ENCODE peak calls at places on chromosome 4, in eight cellular contexts. One of them, this sample, is unnamed.

GRCh38 chr4:113339430-113339813 is 290.0 kb downstream of the ANK2 start:
- DNase-seq in fibroblast of pulmonary artery: peak
- DNase-seq in OCI-LY7: no peak
- DNase-seq in breast epithelium: no peak
- DNase-seq in right atrium auricular region: no peak
- DNase-seq in upper lobe of left lung: no peak
- DNase-seq in H7: no peak
- DNase-seq in stomach: no peak
- DNase-seq in this sample: no peak

GRCh38 chr4:143768007-143768591 is 67.6 kb upstream of the FREM3 start:
- DNase-seq in fibroblast of pulmonary artery: peak
- DNase-seq in OCI-LY7: no peak
- DNase-seq in breast epithelium: peak
- DNase-seq in right atrium auricular region: no peak
- DNase-seq in upper lobe of left lung: no peak
- DNase-seq in H7: no peak
- DNase-seq in stomach: no peak
- DNase-seq in this sample: peak

GRCh38 chr4:184347251-184348239 is 126.8 kb downstream of the IRF2 start:
- DNase-seq in fibroblast of pulmonary artery: peak
- DNase-seq in OCI-LY7: peak
- DNase-seq in breast epithelium: peak
- DNase-seq in right atrium auricular region: peak
- DNase-seq in upper lobe of left lung: no peak
- DNase-seq in H7: peak
- DNase-seq in stomach: peak
- DNase-seq in this sample: no peak

GRCh38 chr4:151933122-151933827 is 172.5 kb upstream of the GATB start:
- DNase-seq in fibroblast of pulmonary artery: no peak
- DNase-seq in OCI-LY7: no peak
- DNase-seq in breast epithelium: no peak
- DNase-seq in right atrium auricular region: no peak
- DNase-seq in upper lobe of left lung: no peak
- DNase-seq in H7: no peak
- DNase-seq in stomach: no peak
- DNase-seq in this sample: no peak

GRCh38 chr4:77120888-77121508 is 36.0 kb upstream of the CCNG2 start:
- DNase-seq in fibroblast of pulmonary artery: no peak
- DNase-seq in OCI-LY7: no peak
- DNase-seq in breast epithelium: no peak
- DNase-seq in right atrium auricular region: no peak
- DNase-seq in upper lobe of left lung: no peak
- DNase-seq in H7: peak
- DNase-seq in stomach: no peak
- DNase-seq in this sample: no peak

GRCh38 chr4:150078041-150078995 is at the start of gene DCLK2:
- DNase-seq in fibroblast of pulmonary artery: peak
- DNase-seq in OCI-LY7: no peak
- DNase-seq in breast epithelium: peak
- DNase-seq in right atrium auricular region: peak
- DNase-seq in upper lobe of left lung: peak
- DNase-seq in H7: peak
- DNase-seq in stomach: peak
- DNase-seq in this sample: peak

GRCh38 chr4:108166441-108167315 is 2.1 kb downstream of the LEF1 start:
- DNase-seq in fibroblast of pulmonary artery: no peak
- DNase-seq in OCI-LY7: peak
- DNase-seq in breast epithelium: no peak
- DNase-seq in right atrium auricular region: no peak
- DNase-seq in upper lobe of left lung: peak
- DNase-seq in H7: peak
- DNase-seq in stomach: peak
- DNase-seq in this sample: peak

GRCh38 chr4:105060628-105061027 is 86.0 kb upstream of the TET2 start:
- DNase-seq in fibroblast of pulmonary artery: peak
- DNase-seq in OCI-LY7: no peak
- DNase-seq in breast epithelium: no peak
- DNase-seq in right atrium auricular region: no peak
- DNase-seq in upper lobe of left lung: no peak
- DNase-seq in H7: no peak
- DNase-seq in stomach: no peak
- DNase-seq in this sample: no peak

GRCh38 chr4:77959566-77960338 is 97.1 kb downstream of the MRPL1 start:
- DNase-seq in fibroblast of pulmonary artery: peak
- DNase-seq in OCI-LY7: peak
- DNase-seq in breast epithelium: no peak
- DNase-seq in right atrium auricular region: no peak
- DNase-seq in upper lobe of left lung: no peak
- DNase-seq in H7: peak
- DNase-seq in stomach: no peak
- DNase-seq in this sample: peak

GRCh38 chr4:2733001-2733843 is 22.9 kb downstream of the TNIP2 start:
- DNase-seq in fibroblast of pulmonary artery: no peak
- DNase-seq in OCI-LY7: no peak
- DNase-seq in breast epithelium: no peak
- DNase-seq in right atrium auricular region: no peak
- DNase-seq in upper lobe of left lung: peak
- DNase-seq in H7: peak
- DNase-seq in stomach: no peak
- DNase-seq in this sample: no peak

GRCh38 chr4:80202190-80202711 is 4.9 kb downstream of the PRDM8 start:
- DNase-seq in fibroblast of pulmonary artery: peak
- DNase-seq in OCI-LY7: peak
- DNase-seq in breast epithelium: peak
- DNase-seq in right atrium auricular region: peak
- DNase-seq in upper lobe of left lung: peak
- DNase-seq in H7: peak
- DNase-seq in stomach: peak
- DNase-seq in this sample: peak

GRCh38 chr4:70437212-70437611 is 34.8 kb upstream of the MUC7 start:
- DNase-seq in fibroblast of pulmonary artery: no peak
- DNase-seq in OCI-LY7: no peak
- DNase-seq in breast epithelium: no peak
- DNase-seq in right atrium auricular region: no peak
- DNase-seq in upper lobe of left lung: peak
- DNase-seq in H7: peak
- DNase-seq in stomach: no peak
- DNase-seq in this sample: no peak

GRCh38 chr4:74387790-74388189 is 22.8 kb downstream of the EREG start:
- DNase-seq in fibroblast of pulmonary artery: no peak
- DNase-seq in OCI-LY7: no peak
- DNase-seq in breast epithelium: no peak
- DNase-seq in right atrium auricular region: no peak
- DNase-seq in upper lobe of left lung: no peak
- DNase-seq in H7: no peak
- DNase-seq in stomach: no peak
- DNase-seq in this sample: no peak

GRCh38 chr4:114005569-114006442 is 26.4 kb upstream of the ARSJ start:
- DNase-seq in fibroblast of pulmonary artery: peak
- DNase-seq in OCI-LY7: no peak
- DNase-seq in breast epithelium: no peak
- DNase-seq in right atrium auricular region: no peak
- DNase-seq in upper lobe of left lung: no peak
- DNase-seq in H7: no peak
- DNase-seq in stomach: no peak
- DNase-seq in this sample: peak

GRCh38 chr4:98802673-98803286 is 126.2 kb downstream of the EIF4E start:
- DNase-seq in fibroblast of pulmonary artery: peak
- DNase-seq in OCI-LY7: no peak
- DNase-seq in breast epithelium: no peak
- DNase-seq in right atrium auricular region: no peak
- DNase-seq in upper lobe of left lung: no peak
- DNase-seq in H7: no peak
- DNase-seq in stomach: no peak
- DNase-seq in this sample: no peak

GRCh38 chr4:87010192-87010591 is 75.4 kb downstream of the AFF1 start:
- DNase-seq in fibroblast of pulmonary artery: no peak
- DNase-seq in OCI-LY7: no peak
- DNase-seq in breast epithelium: no peak
- DNase-seq in right atrium auricular region: no peak
- DNase-seq in upper lobe of left lung: no peak
- DNase-seq in H7: no peak
- DNase-seq in stomach: no peak
- DNase-seq in this sample: no peak

GRCh38 chr4:87011340-87012034 is 76.7 kb downstream of the AFF1 start:
- DNase-seq in fibroblast of pulmonary artery: peak
- DNase-seq in OCI-LY7: no peak
- DNase-seq in breast epithelium: no peak
- DNase-seq in right atrium auricular region: no peak
- DNase-seq in upper lobe of left lung: no peak
- DNase-seq in H7: no peak
- DNase-seq in stomach: no peak
- DNase-seq in this sample: peak

GRCh38 chr4:87007345-87008181 is 72.8 kb downstream of the AFF1 start:
- DNase-seq in fibroblast of pulmonary artery: peak
- DNase-seq in OCI-LY7: peak
- DNase-seq in breast epithelium: peak
- DNase-seq in right atrium auricular region: peak
- DNase-seq in upper lobe of left lung: no peak
- DNase-seq in H7: peak
- DNase-seq in stomach: peak
- DNase-seq in this sample: peak

GRCh38 chr4:87006531-87007344 is 71.9 kb downstream of the AFF1 start:
- DNase-seq in fibroblast of pulmonary artery: peak
- DNase-seq in OCI-LY7: peak
- DNase-seq in breast epithelium: peak
- DNase-seq in right atrium auricular region: peak
- DNase-seq in upper lobe of left lung: peak
- DNase-seq in H7: peak
- DNase-seq in stomach: peak
- DNase-seq in this sample: peak

DNA sequence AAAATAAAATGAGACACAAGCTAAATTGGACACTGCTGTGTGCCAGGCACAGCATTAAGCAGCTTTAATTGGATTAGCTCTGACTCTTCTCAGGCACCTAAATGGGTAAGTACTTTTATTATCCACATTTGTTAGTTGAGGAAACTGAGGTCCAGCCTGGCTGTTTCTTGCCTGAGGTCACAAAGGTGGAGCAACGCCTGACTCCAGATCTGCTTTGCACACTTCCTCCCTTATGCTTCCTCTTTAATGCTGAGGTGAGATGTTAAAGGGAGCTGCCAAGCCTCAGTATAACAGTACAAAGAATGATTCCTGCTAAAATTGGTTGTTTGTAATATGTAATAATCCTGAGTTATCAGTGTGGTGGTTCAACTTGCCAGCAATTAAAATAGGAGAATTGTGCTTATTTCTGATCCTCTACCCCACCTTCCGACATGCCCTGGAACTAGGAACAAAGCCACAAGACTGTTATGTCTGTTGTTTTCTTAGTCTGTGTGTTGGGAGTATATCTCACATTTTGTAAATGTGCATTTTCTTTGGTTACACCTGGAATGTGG is 74.4 kb downstream of the AFF1 start:
- DNase-seq in fibroblast of pulmonary artery: no peak
- DNase-seq in OCI-LY7: peak
- DNase-seq in breast epithelium: no peak
- DNase-seq in right atrium auricular region: no peak
- DNase-seq in upper lobe of left lung: no peak
- DNase-seq in H7: no peak
- DNase-seq in stomach: no peak
- DNase-seq in this sample: no peak
- H3K4me3 ChIP-seq in fibroblast of pulmonary artery: peak
- H3K4me3 ChIP-seq in OCI-LY7: peak
- H3K4me3 ChIP-seq in breast epithelium: peak
- H3K4me3 ChIP-seq in right atrium auricular region: peak
- H3K4me3 ChIP-seq in upper lobe of left lung: peak
- H3K4me3 ChIP-seq in H7: no peak
- H3K4me3 ChIP-seq in stomach: peak
- H3K4me3 ChIP-seq in this sample: peak

DNA sequence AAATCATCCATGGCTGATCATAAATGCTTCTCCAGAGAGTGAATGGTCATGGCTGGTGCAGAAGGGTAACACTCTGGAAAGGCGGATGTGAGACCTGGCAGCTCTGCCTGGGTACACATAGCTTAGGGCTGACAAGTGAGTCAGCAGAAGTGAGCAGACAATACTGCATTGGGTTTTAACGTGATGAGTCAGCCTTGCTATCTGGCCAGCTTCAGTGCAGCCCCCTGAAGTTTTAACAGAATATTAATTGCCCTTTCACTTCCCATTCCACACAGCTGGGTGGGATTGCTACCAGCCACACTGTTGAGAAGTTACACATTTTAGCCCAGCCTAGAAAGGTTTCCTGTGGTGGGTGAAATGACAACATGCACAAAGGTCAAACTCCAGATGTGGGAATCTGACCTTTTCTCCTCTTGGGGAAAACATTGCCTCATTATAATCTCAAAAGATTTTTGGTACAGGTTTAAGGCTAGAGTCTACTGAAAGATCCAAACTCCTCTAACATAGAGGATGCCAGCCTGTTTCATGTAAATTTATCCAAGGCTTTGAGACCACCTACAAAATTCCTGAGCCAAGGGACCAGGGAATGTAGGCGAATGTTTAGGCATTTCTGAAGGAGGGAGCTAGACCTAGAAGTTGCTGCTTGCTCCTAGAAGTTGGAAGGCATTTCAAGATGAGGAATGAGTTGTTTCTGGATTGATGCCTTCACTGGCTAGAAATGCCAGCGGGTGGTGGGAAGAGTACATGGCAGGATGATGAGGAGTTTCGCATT is 230.3 kb upstream of the PGRMC2 start:
- DNase-seq in fibroblast of pulmonary artery: peak
- DNase-seq in OCI-LY7: no peak
- DNase-seq in breast epithelium: peak
- DNase-seq in right atrium auricular region: peak
- DNase-seq in upper lobe of left lung: no peak
- DNase-seq in H7: no peak
- DNase-seq in stomach: peak
- DNase-seq in this sample: peak
- H3K4me3 ChIP-seq in fibroblast of pulmonary artery: no peak
- H3K4me3 ChIP-seq in OCI-LY7: no peak
- H3K4me3 ChIP-seq in breast epithelium: no peak
- H3K4me3 ChIP-seq in right atrium auricular region: no peak
- H3K4me3 ChIP-seq in upper lobe of left lung: no peak
- H3K4me3 ChIP-seq in H7: no peak
- H3K4me3 ChIP-seq in stomach: no peak
- H3K4me3 ChIP-seq in this sample: peak

DNA sequence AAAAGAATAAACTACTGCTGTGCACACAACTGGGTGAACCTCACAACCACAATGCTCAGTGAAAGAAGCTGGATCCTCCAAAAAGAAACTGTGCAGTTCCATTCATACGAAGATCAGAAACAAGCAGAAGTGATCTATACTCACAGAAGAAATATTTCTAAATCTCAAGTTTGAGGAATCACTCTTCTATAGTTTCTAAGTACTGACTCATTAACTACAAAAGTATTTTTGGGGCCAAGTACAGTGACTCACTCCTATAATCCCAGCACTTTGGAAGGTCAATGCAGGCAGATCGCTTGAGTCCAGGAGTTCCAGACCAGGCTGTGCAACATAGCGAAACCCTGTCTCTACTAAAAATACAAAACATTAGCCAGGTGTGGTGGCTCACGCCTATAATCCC is 51.3 kb upstream of the RELL1 start:
- DNase-seq in fibroblast of pulmonary artery: peak
- DNase-seq in OCI-LY7: no peak
- DNase-seq in breast epithelium: no peak
- DNase-seq in right atrium auricular region: no peak
- DNase-seq in upper lobe of left lung: no peak
- DNase-seq in H7: no peak
- DNase-seq in stomach: no peak
- DNase-seq in this sample: peak
- H3K4me3 ChIP-seq in fibroblast of pulmonary artery: no peak
- H3K4me3 ChIP-seq in OCI-LY7: no peak
- H3K4me3 ChIP-seq in breast epithelium: no peak
- H3K4me3 ChIP-seq in right atrium auricular region: no peak
- H3K4me3 ChIP-seq in upper lobe of left lung: no peak
- H3K4me3 ChIP-seq in H7: no peak
- H3K4me3 ChIP-seq in stomach: no peak
- H3K4me3 ChIP-seq in this sample: no peak

GRCh38 chr4:88087004-88087403 is 71.4 kb downstream of the ABCG2 start:
- DNase-seq in fibroblast of pulmonary artery: no peak
- DNase-seq in OCI-LY7: no peak
- DNase-seq in breast epithelium: no peak
- DNase-seq in right atrium auricular region: no peak
- DNase-seq in upper lobe of left lung: no peak
- DNase-seq in H7: no peak
- DNase-seq in stomach: no peak
- DNase-seq in this sample: no peak
- H3K4me3 ChIP-seq in fibroblast of pulmonary artery: no peak
- H3K4me3 ChIP-seq in OCI-LY7: no peak
- H3K4me3 ChIP-seq in breast epithelium: no peak
- H3K4me3 ChIP-seq in right atrium auricular region: no peak
- H3K4me3 ChIP-seq in upper lobe of left lung: no peak
- H3K4me3 ChIP-seq in H7: no peak
- H3K4me3 ChIP-seq in stomach: no peak
- H3K4me3 ChIP-seq in this sample: no peak

This sample was measured in adipocyte.